ENCODE peak calls at places on chromosomes 12 and 14, in six cellular contexts. One of them, this sample, is unnamed.

GRCh38 chr12:27243006-27243405 is 1.1 kb upstream of the STK38L start:
- DNase-seq in HTR-8/SVneo: no peak
- DNase-seq in stimulated activated CD4-positive, alpha-beta T cell treated with anti-CD3 and anti-CD28 coated beads, Interleukin-4, amount 100 ng/mL, for 48 hours: no peak
- DNase-seq in amygdala: no peak
- DNase-seq in Daoy: no peak
- DNase-seq in activated CD4-positive, alpha-beta T cell treated with anti-CD3 and anti-CD28 coated beads, Interleukin-2, amount 50 U/mL, for 24 hours: no peak
- DNase-seq in this sample: no peak

GRCh38 chr14:52911904-52912303 is 38.9 kb downstream of the FERMT2 start:
- DNase-seq in stimulated activated CD4-positive, alpha-beta T cell treated with anti-CD3 and anti-CD28 coated beads, Interleukin-4, amount 100 ng/mL, for 48 hours: no peak
- DNase-seq in amygdala: no peak
- DNase-seq in HTR-8/SVneo: no peak
- DNase-seq in Daoy: no peak
- DNase-seq in activated CD4-positive, alpha-beta T cell treated with anti-CD3 and anti-CD28 coated beads, Interleukin-2, amount 50 U/mL, for 24 hours: no peak
- DNase-seq in this sample: no peak

GRCh38 chr14:66493750-66494149 is 7.6 kb downstream of the CCDC196 start:
- DNase-seq in Daoy: no peak
- DNase-seq in stimulated activated CD4-positive, alpha-beta T cell treated with anti-CD3 and anti-CD28 coated beads, Interleukin-4, amount 100 ng/mL, for 48 hours: no peak
- DNase-seq in HTR-8/SVneo: no peak
- DNase-seq in amygdala: no peak
- DNase-seq in activated CD4-positive, alpha-beta T cell treated with anti-CD3 and anti-CD28 coated beads, Interleukin-2, amount 50 U/mL, for 24 hours: no peak
- DNase-seq in this sample: no peak

GRCh38 chr12:15214851-15215601 is 6.2 kb downstream of the RERG start:
- DNase-seq in HTR-8/SVneo: no peak
- DNase-seq in activated CD4-positive, alpha-beta T cell treated with anti-CD3 and anti-CD28 coated beads, Interleukin-2, amount 50 U/mL, for 24 hours: no peak
- DNase-seq in amygdala: no peak
- DNase-seq in stimulated activated CD4-positive, alpha-beta T cell treated with anti-CD3 and anti-CD28 coated beads, Interleukin-4, amount 100 ng/mL, for 48 hours: no peak
- DNase-seq in Daoy: no peak
- DNase-seq in this sample: no peak

GRCh38 chr12:4881665-4882064 is 28.0 kb upstream of the KCNA1 start:
- DNase-seq in activated CD4-positive, alpha-beta T cell treated with anti-CD3 and anti-CD28 coated beads, Interleukin-2, amount 50 U/mL, for 24 hours: no peak
- DNase-seq in stimulated activated CD4-positive, alpha-beta T cell treated with anti-CD3 and anti-CD28 coated beads, Interleukin-4, amount 100 ng/mL, for 48 hours: no peak
- DNase-seq in Daoy: peak
- DNase-seq in amygdala: peak
- DNase-seq in HTR-8/SVneo: no peak
- DNase-seq in this sample: no peak

GRCh38 chr12:123062682-123063426 is 82.4 kb downstream of the ARL6IP4 start:
- DNase-seq in Daoy: peak
- DNase-seq in amygdala: peak
- DNase-seq in stimulated activated CD4-positive, alpha-beta T cell treated with anti-CD3 and anti-CD28 coated beads, Interleukin-4, amount 100 ng/mL, for 48 hours: no peak
- DNase-seq in activated CD4-positive, alpha-beta T cell treated with anti-CD3 and anti-CD28 coated beads, Interleukin-2, amount 50 U/mL, for 24 hours: no peak
- DNase-seq in HTR-8/SVneo: peak
- DNase-seq in this sample: no peak

GRCh38 chr14:23460960-23461359 is 8.5 kb upstream of the NGDN start:
- DNase-seq in HTR-8/SVneo: no peak
- DNase-seq in stimulated activated CD4-positive, alpha-beta T cell treated with anti-CD3 and anti-CD28 coated beads, Interleukin-4, amount 100 ng/mL, for 48 hours: no peak
- DNase-seq in Daoy: no peak
- DNase-seq in amygdala: no peak
- DNase-seq in activated CD4-positive, alpha-beta T cell treated with anti-CD3 and anti-CD28 coated beads, Interleukin-2, amount 50 U/mL, for 24 hours: no peak
- DNase-seq in this sample: no peak

GRCh38 chr12:84507914-84508313 is 404.7 kb downstream of the SLC6A15 start:
- DNase-seq in amygdala: no peak
- DNase-seq in HTR-8/SVneo: no peak
- DNase-seq in Daoy: no peak
- DNase-seq in activated CD4-positive, alpha-beta T cell treated with anti-CD3 and anti-CD28 coated beads, Interleukin-2, amount 50 U/mL, for 24 hours: no peak
- DNase-seq in stimulated activated CD4-positive, alpha-beta T cell treated with anti-CD3 and anti-CD28 coated beads, Interleukin-4, amount 100 ng/mL, for 48 hours: no peak
- DNase-seq in this sample: no peak

GRCh38 chr12:121653999-121654398 is 15.5 kb downstream of the MORN3 start:
- DNase-seq in HTR-8/SVneo: no peak
- DNase-seq in Daoy: no peak
- DNase-seq in stimulated activated CD4-positive, alpha-beta T cell treated with anti-CD3 and anti-CD28 coated beads, Interleukin-4, amount 100 ng/mL, for 48 hours: no peak
- DNase-seq in activated CD4-positive, alpha-beta T cell treated with anti-CD3 and anti-CD28 coated beads, Interleukin-2, amount 50 U/mL, for 24 hours: no peak
- DNase-seq in amygdala: no peak
- DNase-seq in this sample: no peak

GRCh38 chr14:52951730-52952481 is 1.1 kb upstream of the FERMT2 start:
- DNase-seq in Daoy: peak
- DNase-seq in HTR-8/SVneo: peak
- DNase-seq in amygdala: peak
- DNase-seq in activated CD4-positive, alpha-beta T cell treated with anti-CD3 and anti-CD28 coated beads, Interleukin-2, amount 50 U/mL, for 24 hours: no peak
- DNase-seq in stimulated activated CD4-positive, alpha-beta T cell treated with anti-CD3 and anti-CD28 coated beads, Interleukin-4, amount 100 ng/mL, for 48 hours: no peak
- DNase-seq in this sample: peak

GRCh38 chr12:75704664-75705063 is 193.3 kb upstream of the KRR1 start:
- DNase-seq in HTR-8/SVneo: no peak
- DNase-seq in stimulated activated CD4-positive, alpha-beta T cell treated with anti-CD3 and anti-CD28 coated beads, Interleukin-4, amount 100 ng/mL, for 48 hours: no peak
- DNase-seq in amygdala: no peak
- DNase-seq in Daoy: peak
- DNase-seq in activated CD4-positive, alpha-beta T cell treated with anti-CD3 and anti-CD28 coated beads, Interleukin-2, amount 50 U/mL, for 24 hours: no peak
- DNase-seq in this sample: no peak

GRCh38 chr12:91576432-91576831 is 393.8 kb upstream of the DCN start:
- DNase-seq in amygdala: no peak
- DNase-seq in activated CD4-positive, alpha-beta T cell treated with anti-CD3 and anti-CD28 coated beads, Interleukin-2, amount 50 U/mL, for 24 hours: no peak
- DNase-seq in HTR-8/SVneo: no peak
- DNase-seq in stimulated activated CD4-positive, alpha-beta T cell treated with anti-CD3 and anti-CD28 coated beads, Interleukin-4, amount 100 ng/mL, for 48 hours: no peak
- DNase-seq in Daoy: no peak
- DNase-seq in this sample: no peak

GRCh38 chr14:31291210-31291609 is 83.6 kb upstream of the HECTD1 start:
- DNase-seq in HTR-8/SVneo: no peak
- DNase-seq in stimulated activated CD4-positive, alpha-beta T cell treated with anti-CD3 and anti-CD28 coated beads, Interleukin-4, amount 100 ng/mL, for 48 hours: no peak
- DNase-seq in amygdala: no peak
- DNase-seq in Daoy: no peak
- DNase-seq in activated CD4-positive, alpha-beta T cell treated with anti-CD3 and anti-CD28 coated beads, Interleukin-2, amount 50 U/mL, for 24 hours: no peak
- DNase-seq in this sample: no peak

GRCh38 chr12:68468036-68468435 is 135.9 kb upstream of the MDM1 start:
- DNase-seq in amygdala: no peak
- DNase-seq in HTR-8/SVneo: no peak
- DNase-seq in Daoy: no peak
- DNase-seq in activated CD4-positive, alpha-beta T cell treated with anti-CD3 and anti-CD28 coated beads, Interleukin-2, amount 50 U/mL, for 24 hours: no peak
- DNase-seq in stimulated activated CD4-positive, alpha-beta T cell treated with anti-CD3 and anti-CD28 coated beads, Interleukin-4, amount 100 ng/mL, for 48 hours: no peak
- DNase-seq in this sample: no peak

GRCh38 chr14:67514650-67515385 is 18.3 kb upstream of the PLEKHH1 start:
- DNase-seq in stimulated activated CD4-positive, alpha-beta T cell treated with anti-CD3 and anti-CD28 coated beads, Interleukin-4, amount 100 ng/mL, for 48 hours: peak
- DNase-seq in amygdala: peak
- DNase-seq in HTR-8/SVneo: peak
- DNase-seq in Daoy: peak
- DNase-seq in activated CD4-positive, alpha-beta T cell treated with anti-CD3 and anti-CD28 coated beads, Interleukin-2, amount 50 U/mL, for 24 hours: no peak
- DNase-seq in this sample: no peak

GRCh38 chr14:21704340-21704737 is 30.7 kb upstream of the OR4E1 start:
- DNase-seq in stimulated activated CD4-positive, alpha-beta T cell treated with anti-CD3 and anti-CD28 coated beads, Interleukin-4, amount 100 ng/mL, for 48 hours: no peak
- DNase-seq in activated CD4-positive, alpha-beta T cell treated with anti-CD3 and anti-CD28 coated beads, Interleukin-2, amount 50 U/mL, for 24 hours: no peak
- DNase-seq in Daoy: no peak
- DNase-seq in amygdala: no peak
- DNase-seq in HTR-8/SVneo: no peak
- DNase-seq in this sample: no peak

GRCh38 chr12:104957388-104958008 is 592 bp downstream of the SLC41A2 start:
- DNase-seq in stimulated activated CD4-positive, alpha-beta T cell treated with anti-CD3 and anti-CD28 coated beads, Interleukin-4, amount 100 ng/mL, for 48 hours: peak
- DNase-seq in Daoy: peak
- DNase-seq in HTR-8/SVneo: peak
- DNase-seq in activated CD4-positive, alpha-beta T cell treated with anti-CD3 and anti-CD28 coated beads, Interleukin-2, amount 50 U/mL, for 24 hours: no peak
- DNase-seq in amygdala: no peak
- DNase-seq in this sample: no peak

GRCh38 chr12:12405882-12406281 is 49.0 kb downstream of the BORCS5 start:
- DNase-seq in amygdala: peak
- DNase-seq in stimulated activated CD4-positive, alpha-beta T cell treated with anti-CD3 and anti-CD28 coated beads, Interleukin-4, amount 100 ng/mL, for 48 hours: no peak
- DNase-seq in activated CD4-positive, alpha-beta T cell treated with anti-CD3 and anti-CD28 coated beads, Interleukin-2, amount 50 U/mL, for 24 hours: no peak
- DNase-seq in HTR-8/SVneo: no peak
- DNase-seq in Daoy: no peak
- DNase-seq in this sample: no peak

GRCh38 chr12:51923506-51924365 is 16.4 kb downstream of the ACVRL1 start:
- DNase-seq in amygdala: no peak
- DNase-seq in HTR-8/SVneo: no peak
- DNase-seq in activated CD4-positive, alpha-beta T cell treated with anti-CD3 and anti-CD28 coated beads, Interleukin-2, amount 50 U/mL, for 24 hours: peak
- DNase-seq in Daoy: peak
- DNase-seq in stimulated activated CD4-positive, alpha-beta T cell treated with anti-CD3 and anti-CD28 coated beads, Interleukin-4, amount 100 ng/mL, for 48 hours: peak
- DNase-seq in this sample: no peak

This sample was measured in RCC 7860.